ENCODE peak calls at places on chromosomes 16 and 17, in five cellular contexts. F is T-helper 1 cell; Q is AG04450; B is activated CD8-positive, alpha-beta memory T cell treated with anti-CD3 and anti-CD28 coated beads, Interleukin-2, amount 50 U/mL, for 48 hours; K is A549. O is an unnamed sample.
A peak's percentile ranks its signal among the peaks of the same experiment; 100 is the strongest.

GRCh38 chr17:44079877-44080821 is 9.6 kb downstream of the G6PC3 start:
- DNase-seq in F (no peak), Q (no peak), B (no peak), K (no peak), O (no peak)

GRCh38 chr17:29091591-29092291 is 48.8 kb downstream of the PIPOX start:
- DNase-seq in F (no peak), Q (no peak), B (no peak), K (no peak), O (no peak)

GRCh38 chr17:40014375-40014980 is 762 bp upstream of the CSF3 start:
- DNase-seq in F (no peak), Q (no peak), B (no peak), K (no peak), O (no peak)

GRCh38 chr16:56608876-56609462 is 585 bp downstream of the MT2A start:
- DNase-seq in F (no peak), Q (no peak), B (no peak), K (no peak), O (peak; percentile 29)

GRCh38 chr16:69865701-69866100 is 85.4 kb upstream of the CLEC18A start:
- DNase-seq in F (no peak), Q (peak; percentile 38), B (no peak), K (no peak), O (peak; percentile 53)

GRCh38 chr16:69839798-69840409 is 77.8 kb downstream of the WWP2 start:
- DNase-seq in F (no peak), Q (no peak), B (no peak), K (no peak), O (no peak)

GRCh38 chr17:43135454-43135819 is 10.3 kb upstream of the BRCA1 start:
- DNase-seq in F (no peak), Q (no peak), B (peak; percentile 46), K (no peak), O (no peak)

GRCh38 chr16:85668676-85669424 is 19.9 kb downstream of the GINS2 start:
- DNase-seq in F (no peak), Q (no peak), B (no peak), K (no peak), O (no peak)

GRCh38 chr17:45143767-45144198 is 4.5 kb upstream of the HEXIM1 start:
- DNase-seq in F (no peak), Q (no peak), B (peak; percentile 71), K (no peak), O (no peak)

GRCh38 chr16:53768593-53768992 is 64.6 kb downstream of the FTO start:
- DNase-seq in F (no peak), Q (peak; percentile 51), B (no peak), K (peak; percentile 39), O (peak; percentile 22)

GRCh38 chr17:4858880-4859260 is 25.7 kb downstream of the MINK1 start:
- DNase-seq in F (no peak), Q (no peak), B (no peak), K (no peak), O (no peak)

GRCh38 chr17:31216053-31216751 is 80.8 kb downstream of the OMG start:
- DNase-seq in F (no peak), Q (peak; percentile 59), B (no peak), K (peak; percentile 23), O (peak; percentile 17)

GRCh38 chr17:57924677-57925076 is 30.5 kb downstream of the CUEDC1 start:
- DNase-seq in F (no peak), Q (no peak), B (no peak), K (no peak), O (no peak)

GRCh38 chr16:58027341-58028167 is 2.0 kb downstream of the MMP15 start:
- DNase-seq in F (no peak), Q (no peak), B (no peak), K (peak; percentile 74), O (peak; percentile 67)

GRCh38 chr16:78278047-78278446 is 178.6 kb downstream of the WWOX start:
- DNase-seq in F (no peak), Q (no peak), B (no peak), K (no peak), O (no peak)

GRCh38 chr16:22308824-22309520 is 11.8 kb downstream of the POLR3E start:
- DNase-seq in F (no peak), Q (no peak), B (no peak), K (no peak), O (no peak)

GRCh38 chr16:28096974-28097373 is 33.5 kb upstream of the GSG1L start:
- DNase-seq in F (no peak), Q (no peak), B (no peak), K (no peak), O (no peak)

GRCh38 chr16:56294014-56294413 is 102.7 kb downstream of the GNAO1 start:
- DNase-seq in F (no peak), Q (no peak), B (no peak), K (no peak), O (no peak)

GRCh38 chr16:27475561-27475960 is 73.6 kb downstream of the IL21R start:
- DNase-seq in F (no peak), Q (peak; percentile 66), B (no peak), K (no peak), O (no peak)

GRCh38 chr16:28188085-28188916 is 23.5 kb downstream of the XPO6 start:
- DNase-seq in F (no peak), Q (no peak), B (no peak), K (no peak), O (no peak)

GRCh38 chr17:13076905-13077304 is 59.1 kb upstream of the ELAC2 start:
- DNase-seq in F (no peak), Q (no peak), B (no peak), K (no peak), O (no peak)

GRCh38 chr16:75647492-75648264 is at the start of the genes KARS1 and TERF2IP:
- DNase-seq in F (peak; percentile 93), Q (peak; percentile 74), B (peak; percentile 93), K (peak; percentile 94), O (peak; percentile 92)

GRCh38 chr17:28841901-28842281 is 699 bp downstream of the FAM222B start:
- DNase-seq in F (no peak), Q (no peak), B (no peak), K (peak; percentile 42), O (peak; percentile 53)

GRCh38 chr17:62573480-62574117 is 53.9 kb upstream of the MRC2 start:
- DNase-seq in F (no peak), Q (no peak), B (no peak), K (no peak), O (no peak)

GRCh38 chr17:59493867-59494266 is 71.5 kb upstream of the DHX40 start:
- DNase-seq in F (no peak), Q (no peak), B (no peak), K (no peak), O (peak; percentile 33)

GRCh38 chr17:9209347-9209746 is 188.0 kb downstream of the NTN1 start:
- DNase-seq in F (no peak), Q (no peak), B (no peak), K (no peak), O (no peak)

GRCh38 chr17:62109378-62109902 is 44.4 kb upstream of the MED13 start:
- DNase-seq in F (peak; percentile 26), Q (peak; percentile 10), B (peak; percentile 77), K (peak; percentile 92), O (peak; percentile 93)

GRCh38 chr17:7043544-7044268 is at the start of gene SLC16A11:
- DNase-seq in F (no peak), Q (no peak), B (peak; percentile 70), K (no peak), O (no peak)

GRCh38 chr17:68771867-68772515 is 170.8 kb upstream of the FAM20A start:
- DNase-seq in F (no peak), Q (peak; percentile 50), B (no peak), K (peak; percentile 54), O (peak; percentile 29)

GRCh38 chr17:75285123-75285522 is 4.1 kb downstream of the SLC25A19 start:
- DNase-seq in F (no peak), Q (no peak), B (no peak), K (no peak), O (no peak)

GRCh38 chr17:40322417-40323315 is 13.7 kb downstream of the RARA start:
- DNase-seq in F (peak; percentile 90), Q (no peak), B (peak; percentile 90), K (peak; percentile 94), O (peak; percentile 72)

GRCh38 chr17:72150632-72151460 is 30.0 kb downstream of the SOX9 start:
- DNase-seq in F (no peak), Q (no peak), B (no peak), K (peak; percentile 71), O (no peak)

GRCh38 chr17:61806941-61807340 is 56.4 kb downstream of the BRIP1 start:
- DNase-seq in F (no peak), Q (no peak), B (no peak), K (no peak), O (no peak)